ENCODE peak calls at places on chromosome 17, in four cellular contexts. N, V, D and R are unnamed samples.

GRCh38 chr17:918102-918740 is 61.4 kb downstream of the NXN start:
- DNase-seq in N (no peak), V (no peak), D (peak; percentile 39), R (no peak)

GRCh38 chr17:38617967-38618760 is 12.4 kb upstream of the SRCIN1 start:
- DNase-seq in N (no peak), V (no peak), D (no peak), R (no peak)

GRCh38 chr17:65985571-65985970 is 206.4 kb downstream of the CEP112 start:
- DNase-seq in N (no peak), V (no peak), D (no peak), R (no peak)

GRCh38 chr17:75295220-75296158 is 6.3 kb upstream of the SLC25A19 start:
- DNase-seq in N (no peak), V (no peak), D (no peak), R (no peak)

GRCh38 chr17:77188084-77189066 is 47.6 kb downstream of the SEC14L1 start:
- DNase-seq in N (no peak), V (no peak), D (no peak), R (peak; percentile 37)

GRCh38 chr17:27565874-27566672 is 64.9 kb upstream of the LGALS9 start:
- DNase-seq in N (no peak), V (no peak), D (no peak), R (peak; percentile 12)

GRCh38 chr17:70074991-70075390 is at the start of gene KCNJ16:
- DNase-seq in N (no peak), V (no peak), D (no peak), R (peak; percentile 55)

GRCh38 chr17:48630925-48631692 is 5.0 kb upstream of the HOXB9 start:
- DNase-seq in N (no peak), V (no peak), D (no peak), R (no peak)

GRCh38 chr17:66126231-66126630 is 65.7 kb downstream of the CEP112 start:
- DNase-seq in N (no peak), V (no peak), D (no peak), R (peak; percentile 3)